ENCODE peak calls at places on chromosomes 6 and 20, in six cellular contexts. L, G, I, U, X and B are unnamed samples.
A peak's percentile ranks its signal among the peaks of the same experiment; 100 is the strongest.

GRCh38 chr6:150006961-150007464 is 18.3 kb downstream of the RAET1L start:
- DNase-seq in I (peak; percentile 14), U (no peak), G (no peak), X (peak; percentile 41), L (no peak), B (no peak)

GRCh38 chr6:144588674-144589325 is 303.7 kb downstream of the UTRN start:
- DNase-seq in X (no peak), L (no peak), U (no peak), G (no peak), I (no peak), B (no peak)

GRCh38 chr6:3625980-3626533 is 125.5 kb downstream of the PXDC1 start:
- DNase-seq in L (no peak), I (no peak), X (no peak), U (no peak), G (no peak), B (no peak)

GRCh38 chr6:3457710-3458605 is 1.1 kb upstream of the SLC22A23 start:
- DNase-seq in L (no peak), G (peak; percentile 29), X (peak; percentile 17), U (no peak), I (peak; percentile 95), B (no peak)

GRCh38 chr6:3873051-3873450 is 23.9 kb downstream of the FAM50B start:
- DNase-seq in U (no peak), I (no peak), X (no peak), G (no peak), L (no peak), B (no peak)

GRCh38 chr20:13817342-13817741 is 32.5 kb downstream of the NDUFAF5 start:
- DNase-seq in X (no peak), U (no peak), L (no peak), I (no peak), G (peak; percentile 40), B (no peak)

GRCh38 chr20:32585519-32586127 is 490 bp upstream of the NOL4L start:
- DNase-seq in U (no peak), X (no peak), L (no peak), G (no peak), I (no peak), B (no peak)

GRCh38 chr6:25012657-25013056 is 76.9 kb upstream of the RIPOR2 start:
- DNase-seq in L (no peak), I (no peak), U (peak; percentile 58), G (peak; percentile 64), X (no peak), B (no peak)

GRCh38 chr20:37882961-37883712 is 19.8 kb upstream of the VSTM2L start:
- DNase-seq in G (no peak), U (no peak), I (no peak), X (no peak), L (no peak), B (no peak)

GRCh38 chr6:72984981-72985665 is 240.2 kb downstream of the KHDC1L start:
- DNase-seq in L (no peak), U (no peak), G (peak; percentile 63), I (no peak), X (no peak), B (no peak)

GRCh38 chr6:33236852-33237251 is 28.6 kb downstream of the RING1 start:
- DNase-seq in L (no peak), X (no peak), G (no peak), U (no peak), I (no peak), B (no peak)

GRCh38 chr20:846894-847278 is 13.4 kb downstream of the FAM110A start:
- DNase-seq in G (no peak), L (peak; percentile 37), I (no peak), U (no peak), X (peak; percentile 45), B (no peak)

GRCh38 chr6:143196525-143197225 is 136.0 kb downstream of the AIG1 start:
- DNase-seq in L (no peak), U (no peak), G (peak; percentile 59), I (no peak), X (no peak), B (no peak)

GRCh38 chr20:52340036-52340634 is 148.6 kb upstream of the ZFP64 start:
- DNase-seq in U (peak; percentile 55), G (no peak), I (no peak), X (no peak), L (no peak), B (no peak)

GRCh38 chr6:68689910-68690309 is 54.8 kb downstream of the ADGRB3 start:
- DNase-seq in I (no peak), U (no peak), L (no peak), X (no peak), G (no peak), B (no peak)

GRCh38 chr6:163170294-163170883 is 244.1 kb upstream of the QKI start:
- DNase-seq in X (peak; percentile 9), I (no peak), U (no peak), L (no peak), G (no peak), B (no peak)

GRCh38 chr6:158655569-158656450 is 6.0 kb downstream of the SYTL3 start:
- DNase-seq in L (no peak), X (no peak), G (no peak), U (no peak), I (no peak), B (no peak)

GRCh38 chr6:62324817-62325216 is 38.8 kb upstream of the KHDRBS2 start:
- DNase-seq in X (no peak), G (no peak), L (no peak), I (no peak), U (no peak), B (no peak)

GRCh38 chr20:1423625-1424106 is 30.8 kb upstream of the FKBP1A start:
- DNase-seq in U (no peak), I (no peak), G (peak; percentile 80), X (no peak), L (no peak), B (no peak)

GRCh38 chr6:154202334-154202733 is 154.3 kb downstream of the IPCEF1 start:
- DNase-seq in I (no peak), X (no peak), G (no peak), U (no peak), L (no peak), B (no peak)

GRCh38 chr20:32013326-32013725 is 3.1 kb downstream of the CCM2L start:
- DNase-seq in L (no peak), U (no peak), G (no peak), X (no peak), I (no peak), B (no peak)

GRCh38 chr6:9412951-9413559 is 977.7 kb upstream of the SLC35B3 start:
- DNase-seq in X (no peak), G (no peak), U (no peak), I (peak; percentile 35), L (no peak), B (no peak)